ENCODE peak calls at places on chromosomes 13 and 19, in four cellular contexts. S is SK-N-SH, C is K562, G is Panc1. U is an unnamed sample.

GRCh38 chr19:34480971-34481821 is at the start of gene WTIP:
- DNase-seq in C (no peak), G (no peak), S (peak; percentile 78), U (peak; percentile 62)

GRCh38 chr19:15330801-15331418 is 1.4 kb downstream of the BRD4 start:
- DNase-seq in C (peak; percentile 48), G (peak; percentile 12), S (peak; percentile 42), U (no peak)

GRCh38 chr13:25990801-25991200 is 61.0 kb downstream of the SHISA2 start:
- DNase-seq in C (no peak), S (no peak), G (no peak), U (no peak)

GRCh38 chr13:86585826-86586225 is 786.6 kb upstream of the SLITRK6 start:
- DNase-seq in G (no peak), S (no peak), C (no peak), U (no peak)

GRCh38 chr19:10553943-10554381 is 10.3 kb downstream of the ATG4D start:
- DNase-seq in S (no peak), C (no peak), G (no peak), U (no peak)

GRCh38 chr19:37218592-37218935 is 550 bp downstream of the ZNF383 start:
- DNase-seq in C (no peak), S (peak; percentile 14), G (no peak), U (no peak)

GRCh38 chr13:73722120-73722519 is 412.1 kb downstream of the KLF12 start:
- DNase-seq in G (no peak), S (peak; percentile 29), C (no peak), U (peak; percentile 5)

GRCh38 chr13:27808866-27809546 is 16.7 kb downstream of the GSX1 start:
- DNase-seq in G (no peak), S (no peak), C (no peak), U (no peak)

GRCh38 chr13:111967572-111968201 is 99.3 kb upstream of the SOX1 start:
- DNase-seq in C (no peak), S (no peak), G (no peak), U (no peak)

GRCh38 chr19:43901395-43902390 is 33.4 kb downstream of the ZNF45 start:
- DNase-seq in C (peak; percentile 80), G (peak; percentile 25), S (peak; percentile 78), U (peak; percentile 80)

GRCh38 chr13:27295096-27295495 is 24.5 kb downstream of the RASL11A start:
- DNase-seq in G (no peak), C (no peak), S (no peak), U (no peak)

GRCh38 chr19:1290245-1290698 is 4.6 kb downstream of the EFNA2 start:
- DNase-seq in S (no peak), C (no peak), G (no peak), U (no peak)

GRCh38 chr13:106367361-106367781 is 168.1 kb downstream of the EFNB2 start:
- DNase-seq in G (no peak), S (no peak), C (no peak), U (no peak)

GRCh38 chr13:50276550-50276949 is 261.3 kb downstream of the KCNRG start:
- DNase-seq in G (no peak), C (no peak), S (no peak), U (no peak)

GRCh38 chr19:44757057-44757734 is 8.7 kb downstream of the BCL3 start:
- DNase-seq in S (peak; percentile 89), G (no peak), C (peak; percentile 55), U (no peak)

GRCh38 chr19:55070755-55071502 is 4.7 kb upstream of the EPS8L1 start:
- DNase-seq in C (peak; percentile 57), G (peak; percentile 90), S (no peak), U (no peak)

GRCh38 chr13:28492527-28493367 is 2.2 kb downstream of the FLT1 start:
- DNase-seq in C (no peak), S (no peak), G (no peak), U (no peak)

GRCh38 chr19:18710986-18711751 is 27.7 kb downstream of the CRTC1 start:
- DNase-seq in G (no peak), C (no peak), S (peak; percentile 20), U (no peak)

GRCh38 chr19:18709546-18709945 is 26.1 kb downstream of the CRTC1 start:
- DNase-seq in G (no peak), C (no peak), S (peak; percentile 33), U (no peak)

GRCh38 chr19:18710186-18710585 is 26.7 kb downstream of the CRTC1 start:
- DNase-seq in C (no peak), S (peak; percentile 55), G (no peak), U (no peak)

GRCh38 chr19:18711893-18712292 is 28.4 kb downstream of the CRTC1 start:
- DNase-seq in C (no peak), G (no peak), S (no peak), U (no peak)

DNA sequence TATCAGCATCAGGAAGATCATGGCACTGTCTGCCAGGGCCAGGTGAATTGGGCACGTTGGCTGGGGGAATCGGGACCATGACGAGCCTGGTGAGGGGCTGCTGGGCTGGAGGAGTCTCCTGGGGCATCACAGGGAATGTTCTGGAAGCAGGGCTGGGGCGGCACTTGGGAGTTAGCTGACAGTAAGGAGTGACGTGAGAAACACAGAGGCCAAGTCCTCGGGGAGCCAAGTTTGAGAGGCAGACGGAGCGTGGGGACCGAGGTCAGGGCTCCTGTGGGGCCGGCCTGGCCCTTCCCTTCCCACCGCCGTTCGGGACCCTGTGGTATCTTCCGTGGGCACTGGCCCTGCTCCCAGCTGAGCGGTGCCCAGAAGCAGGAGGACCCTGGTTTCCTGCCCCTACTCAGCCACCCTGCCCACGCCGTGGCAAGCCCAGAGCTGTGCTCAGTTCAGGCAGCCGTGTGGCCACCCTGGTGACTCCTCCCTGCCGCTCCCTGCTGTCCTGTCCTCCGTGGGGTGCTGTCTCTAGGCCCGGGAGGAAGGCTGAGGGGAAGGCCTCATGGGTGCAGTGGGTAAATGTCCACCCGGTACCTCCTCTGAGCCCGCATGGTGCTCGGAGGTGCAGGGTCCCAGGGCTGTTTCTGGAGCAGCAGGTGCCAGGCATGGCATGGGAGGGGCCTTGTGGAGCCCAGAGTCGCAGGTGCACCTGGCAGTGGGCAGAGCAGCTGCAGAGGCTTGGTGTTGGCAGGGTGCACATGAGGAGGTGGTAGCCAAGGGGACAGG is 25.2 kb downstream of the CRTC1 start:
- DNase-seq in C (no peak), S (peak; percentile 22), G (no peak), U (no peak)
- TF ChIP-seq SIN3A in C (no peak), S (no peak), G (no peak), U (no peak)

DNA sequence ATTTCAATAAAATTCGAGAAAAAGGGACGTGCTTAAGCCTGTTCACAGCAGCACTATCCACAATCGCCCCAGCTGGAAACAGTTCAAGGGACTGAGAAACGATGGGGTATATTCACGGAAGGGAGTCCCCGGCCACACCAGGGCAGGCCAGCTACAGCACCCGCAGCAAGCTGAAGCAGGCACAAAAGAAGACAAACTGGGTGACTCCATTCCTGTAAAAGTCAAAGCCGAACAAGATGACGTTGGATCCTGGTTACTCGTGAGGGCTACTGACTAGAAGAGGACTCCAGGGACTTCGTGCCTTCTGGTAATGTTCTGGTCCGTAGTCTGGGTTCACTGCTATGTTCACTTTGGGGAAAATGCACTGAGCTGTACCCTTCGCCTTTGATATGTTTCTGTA is 57.6 kb downstream of the COL4A1 start:
- DNase-seq in C (no peak), G (no peak), S (no peak), U (no peak)
- TF ChIP-seq SIN3A in C (no peak), G (no peak), S (no peak), U (no peak)

GRCh38 chr19:32691952-32692726 is 518 bp downstream of the NUDT19 start:
- DNase-seq in C (peak; percentile 58), S (peak; percentile 81), G (no peak), U (no peak)

GRCh38 chr19:32692727-32693061 is 1.1 kb downstream of the NUDT19 start:
- DNase-seq in C (no peak), G (no peak), S (no peak), U (no peak)

GRCh38 chr19:32687681-32688080 is 3.9 kb upstream of the NUDT19 start:
- DNase-seq in S (no peak), C (peak; percentile 54), G (no peak), U (no peak)

GRCh38 chr19:32688315-32688714 is 3.3 kb upstream of the NUDT19 start:
- DNase-seq in S (no peak), G (no peak), C (peak; percentile 18), U (no peak)

GRCh38 chr19:32691291-32691951 is at the start of gene NUDT19:
- DNase-seq in G (peak; percentile 61), S (peak; percentile 93), C (peak; percentile 85), U (peak; percentile 78)
- TF ChIP-seq SIN3A in G (peak; percentile 89), S (peak; percentile 80), C (peak; percentile 71), U (peak; percentile 77)

GRCh38 chr19:28184997-28185396 is 1028.0 kb downstream of the UQCRFS1 start:
- DNase-seq in S (no peak), G (no peak), C (no peak), U (no peak)

DNA sequence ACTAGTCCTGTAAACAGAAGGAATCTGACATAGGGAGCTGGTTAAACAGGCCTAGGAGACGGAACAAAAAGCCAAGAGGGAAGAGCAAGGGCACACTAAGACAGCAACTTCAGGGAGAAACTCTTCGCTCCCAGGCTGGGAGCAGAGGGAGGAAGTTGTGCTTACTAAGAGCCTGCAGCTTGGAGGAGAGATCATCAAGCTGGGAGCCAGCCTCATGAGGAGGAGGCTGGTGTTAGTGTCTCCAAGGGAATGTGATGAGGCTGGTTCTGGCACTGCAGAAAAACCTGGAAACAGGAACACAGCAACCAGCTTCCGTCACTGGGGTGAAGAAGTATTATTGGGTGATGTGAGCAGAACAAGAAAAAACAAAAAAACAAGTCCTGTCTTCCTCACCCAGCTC is 1027.3 kb downstream of the UQCRFS1 start:
- DNase-seq in G (no peak), S (no peak), C (no peak), U (no peak)
- TF ChIP-seq SIN3A in G (no peak), S (no peak), C (no peak), U (no peak)